ENCODE peak calls at places on chromosomes 16 and 17, in six cellular contexts. One of them, this sample, is unnamed.

GRCh38 chr17:62627219-62627903 is at the start of gene MRC2:
- DNase-seq in non-pigmented ciliary epithelial cell: peak
- DNase-seq in NCI-H2081: no peak
- DNase-seq in stimulated activated CD8-positive, alpha-beta memory T cell treated with anti-CD3 and anti-CD28 coated beads, Interleukin-2, amount 100 ng/mL, for 1 hour: no peak
- DNase-seq in B cell: no peak
- DNase-seq in stimulated activated CD4-positive, alpha-beta T cell treated with anti-CD3 and anti-CD28 coated beads, Interleukin-15, amount 100 ng/mL, for 24 hours: peak
- DNase-seq in this sample: no peak

GRCh38 chr16:1580256-1580655 is 31.6 kb downstream of the IFT140 start:
- DNase-seq in non-pigmented ciliary epithelial cell: no peak
- DNase-seq in NCI-H2081: peak
- DNase-seq in stimulated activated CD8-positive, alpha-beta memory T cell treated with anti-CD3 and anti-CD28 coated beads, Interleukin-2, amount 100 ng/mL, for 1 hour: no peak
- DNase-seq in B cell: no peak
- DNase-seq in stimulated activated CD4-positive, alpha-beta T cell treated with anti-CD3 and anti-CD28 coated beads, Interleukin-15, amount 100 ng/mL, for 24 hours: no peak
- DNase-seq in this sample: no peak

GRCh38 chr17:50690887-50691549 is 16.7 kb downstream of the ANKRD40 start:
- DNase-seq in non-pigmented ciliary epithelial cell: no peak
- DNase-seq in NCI-H2081: no peak
- DNase-seq in stimulated activated CD8-positive, alpha-beta memory T cell treated with anti-CD3 and anti-CD28 coated beads, Interleukin-2, amount 100 ng/mL, for 1 hour: no peak
- DNase-seq in B cell: no peak
- DNase-seq in stimulated activated CD4-positive, alpha-beta T cell treated with anti-CD3 and anti-CD28 coated beads, Interleukin-15, amount 100 ng/mL, for 24 hours: no peak
- DNase-seq in this sample: no peak

GRCh38 chr17:72763981-72764380 is 328.5 kb downstream of the SLC39A11 start:
- DNase-seq in non-pigmented ciliary epithelial cell: no peak
- DNase-seq in NCI-H2081: no peak
- DNase-seq in stimulated activated CD8-positive, alpha-beta memory T cell treated with anti-CD3 and anti-CD28 coated beads, Interleukin-2, amount 100 ng/mL, for 1 hour: no peak
- DNase-seq in B cell: no peak
- DNase-seq in stimulated activated CD4-positive, alpha-beta T cell treated with anti-CD3 and anti-CD28 coated beads, Interleukin-15, amount 100 ng/mL, for 24 hours: no peak
- DNase-seq in this sample: no peak

GRCh38 chr17:55690105-55690508 is 32.6 kb downstream of the TMEM100 start:
- DNase-seq in non-pigmented ciliary epithelial cell: no peak
- DNase-seq in NCI-H2081: no peak
- DNase-seq in stimulated activated CD8-positive, alpha-beta memory T cell treated with anti-CD3 and anti-CD28 coated beads, Interleukin-2, amount 100 ng/mL, for 1 hour: no peak
- DNase-seq in B cell: no peak
- DNase-seq in stimulated activated CD4-positive, alpha-beta T cell treated with anti-CD3 and anti-CD28 coated beads, Interleukin-15, amount 100 ng/mL, for 24 hours: no peak
- DNase-seq in this sample: no peak

GRCh38 chr17:67491009-67491677 is 114.1 kb downstream of the PITPNC1 start:
- DNase-seq in non-pigmented ciliary epithelial cell: peak
- DNase-seq in NCI-H2081: no peak
- DNase-seq in stimulated activated CD8-positive, alpha-beta memory T cell treated with anti-CD3 and anti-CD28 coated beads, Interleukin-2, amount 100 ng/mL, for 1 hour: no peak
- DNase-seq in B cell: no peak
- DNase-seq in stimulated activated CD4-positive, alpha-beta T cell treated with anti-CD3 and anti-CD28 coated beads, Interleukin-15, amount 100 ng/mL, for 24 hours: no peak
- DNase-seq in this sample: no peak

GRCh38 chr17:82888583-82889495 is 49.0 kb upstream of the ZNF750 start:
- DNase-seq in non-pigmented ciliary epithelial cell: no peak
- DNase-seq in NCI-H2081: no peak
- DNase-seq in stimulated activated CD8-positive, alpha-beta memory T cell treated with anti-CD3 and anti-CD28 coated beads, Interleukin-2, amount 100 ng/mL, for 1 hour: no peak
- DNase-seq in B cell: no peak
- DNase-seq in stimulated activated CD4-positive, alpha-beta T cell treated with anti-CD3 and anti-CD28 coated beads, Interleukin-15, amount 100 ng/mL, for 24 hours: no peak
- DNase-seq in this sample: no peak

GRCh38 chr17:76515291-76515949 is 14.2 kb upstream of the RHBDF2 start:
- DNase-seq in non-pigmented ciliary epithelial cell: peak
- DNase-seq in NCI-H2081: no peak
- DNase-seq in stimulated activated CD8-positive, alpha-beta memory T cell treated with anti-CD3 and anti-CD28 coated beads, Interleukin-2, amount 100 ng/mL, for 1 hour: peak
- DNase-seq in B cell: peak
- DNase-seq in stimulated activated CD4-positive, alpha-beta T cell treated with anti-CD3 and anti-CD28 coated beads, Interleukin-15, amount 100 ng/mL, for 24 hours: peak
- DNase-seq in this sample: peak

GRCh38 chr16:11161974-11162373 is 94.0 kb downstream of the SOCS1 start:
- DNase-seq in non-pigmented ciliary epithelial cell: no peak
- DNase-seq in NCI-H2081: no peak
- DNase-seq in stimulated activated CD8-positive, alpha-beta memory T cell treated with anti-CD3 and anti-CD28 coated beads, Interleukin-2, amount 100 ng/mL, for 1 hour: no peak
- DNase-seq in B cell: no peak
- DNase-seq in stimulated activated CD4-positive, alpha-beta T cell treated with anti-CD3 and anti-CD28 coated beads, Interleukin-15, amount 100 ng/mL, for 24 hours: no peak
- DNase-seq in this sample: no peak

GRCh38 chr17:40313660-40314556 is 4.9 kb downstream of the RARA start:
- DNase-seq in non-pigmented ciliary epithelial cell: no peak
- DNase-seq in NCI-H2081: no peak
- DNase-seq in stimulated activated CD8-positive, alpha-beta memory T cell treated with anti-CD3 and anti-CD28 coated beads, Interleukin-2, amount 100 ng/mL, for 1 hour: no peak
- DNase-seq in B cell: no peak
- DNase-seq in stimulated activated CD4-positive, alpha-beta T cell treated with anti-CD3 and anti-CD28 coated beads, Interleukin-15, amount 100 ng/mL, for 24 hours: no peak
- DNase-seq in this sample: no peak

GRCh38 chr17:7034955-7035590 is 742 bp upstream of the SLC16A13 start:
- DNase-seq in non-pigmented ciliary epithelial cell: no peak
- DNase-seq in NCI-H2081: no peak
- DNase-seq in stimulated activated CD8-positive, alpha-beta memory T cell treated with anti-CD3 and anti-CD28 coated beads, Interleukin-2, amount 100 ng/mL, for 1 hour: no peak
- DNase-seq in B cell: no peak
- DNase-seq in stimulated activated CD4-positive, alpha-beta T cell treated with anti-CD3 and anti-CD28 coated beads, Interleukin-15, amount 100 ng/mL, for 24 hours: peak
- DNase-seq in this sample: no peak

This sample was measured in GF-D8.